ENCODE peak calls at places on chromosomes 1 and 21, in nine cellular contexts. W, D, G, F, Y, H, L, X and U are unnamed samples.

GRCh38 chr1:196535727-196536126 is 72.5 kb downstream of the KCNT2 start:
- DNase-seq in W (peak; percentile 5), D (peak; percentile 77), G (peak; percentile 15), F (peak; percentile 46), Y (peak; percentile 37), H (no peak), L (no peak), X (peak; percentile 53), U (peak; percentile 80)

GRCh38 chr1:165600793-165601192 is 30.2 kb upstream of the MGST3 start:
- DNase-seq in W (no peak), D (no peak), G (no peak), F (no peak), Y (no peak), H (no peak), L (no peak), X (no peak), U (no peak)

GRCh38 chr1:67677408-67677807 is 7.6 kb upstream of the GADD45A start:
- DNase-seq in W (no peak), D (no peak), G (no peak), F (no peak), Y (no peak), H (no peak), L (no peak), X (no peak), U (no peak)

GRCh38 chr1:17020502-17020901 is 8.8 kb upstream of the ATP13A2 start:
- DNase-seq in W (no peak), D (no peak), G (no peak), F (no peak), Y (no peak), H (no peak), L (no peak), X (no peak), U (no peak)

GRCh38 chr1:208174736-208175507 is 69.3 kb downstream of the PLXNA2 start:
- DNase-seq in W (no peak), D (no peak), G (no peak), F (no peak), Y (peak; percentile 76), H (peak; percentile 51), L (no peak), X (no peak), U (no peak)

GRCh38 chr1:177915641-177916040 is 54.2 kb downstream of the SEC16B start:
- DNase-seq in W (peak; percentile 32), D (no peak), G (no peak), F (no peak), Y (no peak), H (no peak), L (no peak), X (no peak), U (no peak)

GRCh38 chr1:67830226-67830625 is 3.0 kb downstream of the GNG12 start:
- DNase-seq in W (peak; percentile 52), D (no peak), G (no peak), F (no peak), Y (peak; percentile 58), H (no peak), L (no peak), X (no peak), U (no peak)

GRCh38 chr21:46212721-46213484 is 15.7 kb downstream of the LSS start:
- DNase-seq in W (no peak), D (no peak), G (no peak), F (no peak), Y (no peak), H (no peak), L (no peak), X (no peak), U (no peak)

GRCh38 chr1:19045898-19046889 is 89.7 kb upstream of the IFFO2 start:
- DNase-seq in W (no peak), D (no peak), G (no peak), F (no peak), Y (no peak), H (no peak), L (peak; percentile 4), X (no peak), U (no peak)

GRCh38 chr1:19046972-19047371 is 90.5 kb upstream of the IFFO2 start:
- DNase-seq in W (no peak), D (no peak), G (no peak), F (no peak), Y (no peak), H (no peak), L (no peak), X (no peak), U (no peak)

GRCh38 chr1:19044975-19045831 is 88.7 kb upstream of the IFFO2 start:
- DNase-seq in W (no peak), D (no peak), G (no peak), F (no peak), Y (peak; percentile 41), H (no peak), L (peak; percentile 3), X (no peak), U (no peak)

GRCh38 chr1:19049128-19049768 is 92.8 kb upstream of the IFFO2 start:
- DNase-seq in W (no peak), D (no peak), G (no peak), F (no peak), Y (no peak), H (no peak), L (no peak), X (no peak), U (no peak)

DNA sequence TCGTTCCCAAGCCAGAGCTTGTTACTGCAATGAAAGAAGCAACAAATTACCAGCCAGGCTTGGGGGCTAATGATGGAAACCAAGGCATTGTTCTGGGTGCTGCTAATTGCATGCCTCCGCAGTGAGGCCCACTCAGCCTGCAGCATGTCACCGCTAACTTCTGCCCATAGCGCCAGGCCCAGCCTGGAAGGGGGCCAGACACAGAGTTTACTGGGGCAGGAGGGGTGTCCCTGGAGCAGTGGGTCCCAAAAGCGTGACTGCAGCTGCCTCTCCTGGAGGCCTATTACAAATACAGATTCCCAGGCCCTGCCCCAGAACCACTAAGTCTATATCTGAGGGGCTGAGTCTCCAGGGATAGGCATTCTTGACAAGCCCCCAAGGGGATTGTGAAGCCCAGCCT is 90.9 kb upstream of the IFFO2 start:
- DNase-seq in W (no peak), D (no peak), G (no peak), F (no peak), Y (no peak), H (no peak), L (no peak), X (peak; percentile 28), U (no peak)
- TF ChIP-seq EZH2phosphoT487 in W (no peak), D (no peak), G (no peak), F (no peak), Y (no peak), H (no peak), L (no peak), X (no peak), U (no peak)

DNA sequence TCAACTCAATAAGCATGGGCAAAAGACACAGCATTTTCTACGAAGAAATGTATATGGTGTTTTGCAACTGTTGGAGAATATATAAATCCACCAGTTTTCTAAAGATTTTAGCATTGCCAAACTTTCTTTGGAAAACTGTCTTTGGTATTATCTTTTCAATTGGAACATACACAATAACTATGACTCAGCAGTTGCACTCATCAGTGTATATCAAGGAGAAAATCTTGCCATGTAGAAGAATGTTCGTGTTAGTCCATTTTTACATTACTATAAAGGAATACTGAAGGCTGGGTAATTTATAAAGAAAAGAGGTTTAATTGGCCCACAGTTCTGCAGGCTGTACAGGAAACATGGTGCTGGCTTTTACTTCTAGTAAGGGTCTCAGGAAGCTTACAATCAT is 41.1 kb downstream of the PRKAA2 start:
- DNase-seq in W (peak; percentile 39), D (no peak), G (no peak), F (no peak), Y (peak; percentile 48), H (no peak), L (no peak), X (no peak), U (no peak)
- TF ChIP-seq EZH2phosphoT487 in W (no peak), D (no peak), G (no peak), F (no peak), Y (no peak), H (no peak), L (no peak), X (no peak), U (no peak)

DNA sequence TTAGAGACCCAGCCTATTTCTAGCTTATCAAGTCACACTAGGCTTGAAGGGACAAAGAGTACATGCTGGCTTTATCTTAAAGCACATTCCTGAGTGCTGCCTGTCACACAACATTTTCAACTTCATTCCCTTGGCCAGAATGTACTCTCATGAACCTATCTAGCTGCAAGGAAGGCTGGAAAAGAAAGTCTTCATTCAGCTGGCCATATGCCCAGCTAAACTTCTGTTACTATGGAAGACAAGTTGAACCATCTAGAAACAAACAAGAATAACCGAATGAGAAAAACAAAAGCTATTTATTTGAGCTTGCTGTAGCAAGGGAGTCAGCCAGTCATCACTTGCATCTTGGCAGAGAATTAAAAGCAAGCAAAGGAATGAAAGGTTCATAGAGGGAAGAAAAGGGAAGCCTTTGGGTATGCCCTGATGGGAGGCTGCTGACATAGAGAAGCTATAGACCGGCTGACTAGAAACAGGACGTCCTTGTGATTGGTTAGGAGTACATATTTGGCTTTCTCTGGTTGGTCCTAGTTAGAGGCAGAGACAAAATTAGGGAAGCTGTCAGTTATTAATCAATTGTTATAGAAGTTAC is 108.4 kb downstream of the NEK7 start:
- DNase-seq in W (no peak), D (no peak), G (no peak), F (no peak), Y (peak; percentile 55), H (peak; percentile 16), L (no peak), X (peak; percentile 20), U (peak; percentile 22)
- TF ChIP-seq EZH2phosphoT487 in W (no peak), D (no peak), G (no peak), F (no peak), Y (no peak), H (no peak), L (no peak), X (no peak), U (no peak)

GRCh38 chr1:94542088-94542671 is 621 bp upstream of the F3 start:
- DNase-seq in W (peak; percentile 12), D (no peak), G (no peak), F (peak; percentile 6), Y (peak; percentile 72), H (no peak), L (peak; percentile 62), X (peak; percentile 43), U (peak; percentile 36)

GRCh38 chr1:94544706-94545490 is 3.3 kb upstream of the F3 start:
- DNase-seq in W (peak; percentile 74), D (no peak), G (no peak), F (no peak), Y (peak; percentile 92), H (no peak), L (no peak), X (no peak), U (no peak)

GRCh38 chr1:94541175-94542087 is at the start of gene F3:
- DNase-seq in W (peak; percentile 91), D (no peak), G (peak; percentile 70), F (peak; percentile 56), Y (peak; percentile 94), H (peak; percentile 96), L (peak; percentile 92), X (peak; percentile 86), U (peak; percentile 89)

GRCh38 chr1:94543893-94544635 is 2.5 kb upstream of the F3 start:
- DNase-seq in W (peak; percentile 6), D (no peak), G (no peak), F (no peak), Y (peak; percentile 84), H (no peak), L (no peak), X (no peak), U (no peak)

DNA sequence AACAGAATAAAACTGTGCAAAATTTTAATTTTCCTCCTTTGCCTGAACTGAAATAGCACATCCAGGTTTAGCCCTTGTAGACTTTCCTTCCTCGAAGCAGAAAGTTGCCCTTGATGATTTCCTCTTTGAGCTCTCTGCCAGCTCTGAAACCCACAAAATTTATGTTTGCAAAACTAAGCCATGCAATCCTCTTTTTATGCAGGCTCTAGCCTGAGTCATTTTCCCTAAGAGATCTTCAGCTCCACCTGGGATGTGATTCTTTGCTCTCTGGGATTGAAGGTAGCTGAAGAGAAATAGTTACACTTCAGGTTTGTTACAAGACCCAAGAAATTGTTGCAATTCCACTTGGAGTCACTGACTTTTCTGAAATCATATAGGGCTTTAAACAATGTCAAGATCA is 1.4 kb upstream of the F3 start:
- DNase-seq in W (peak; percentile 75), D (no peak), G (no peak), F (no peak), Y (peak; percentile 74), H (no peak), L (no peak), X (no peak), U (no peak)
- TF ChIP-seq EZH2phosphoT487 in W (no peak), D (no peak), G (no peak), F (no peak), Y (no peak), H (no peak), L (no peak), X (no peak), U (no peak)